ENCODE peak calls at places on chromosomes 6 and 20, in ten cellular contexts. D, X, M, E, P, L, U, Y, R and S are unnamed samples.

GRCh38 chr20:13868331-13868730 is 83.5 kb downstream of the NDUFAF5 start:
- DNase-seq in D (no peak), X (peak), M (peak), E (no peak), P (peak), L (no peak), U (no peak), Y (no peak), R (no peak), S (no peak)

GRCh38 chr6:10144772-10145171 is 270.1 kb downstream of the TFAP2A start:
- DNase-seq in D (no peak), X (peak), M (no peak), E (no peak), P (peak), L (peak), U (no peak), Y (no peak), R (no peak), S (no peak)

GRCh38 chr6:155791186-155791585 is 335.5 kb upstream of the NOX3 start:
- DNase-seq in D (peak), X (no peak), M (no peak), E (no peak), P (no peak), L (no peak), U (no peak), Y (no peak), R (no peak), S (no peak)

GRCh38 chr20:48489656-48490055 is 338.1 kb downstream of the PREX1 start:
- DNase-seq in D (peak), X (no peak), M (no peak), E (no peak), P (no peak), L (no peak), U (no peak), Y (no peak), R (no peak), S (no peak)

GRCh38 chr6:33172307-33173227 is 19.7 kb downstream of the COL11A2 start:
- DNase-seq in D (peak), X (peak), M (no peak), E (no peak), P (peak), L (peak), U (peak), Y (no peak), R (no peak), S (peak)

GRCh38 chr6:43292341-43292740 is 5.7 kb upstream of the SLC22A7 start:
- DNase-seq in D (no peak), X (no peak), M (no peak), E (no peak), P (no peak), L (no peak), U (no peak), Y (no peak), R (no peak), S (no peak)

GRCh38 chr6:12529364-12530019 is 187.1 kb upstream of the PHACTR1 start:
- DNase-seq in D (no peak), X (no peak), M (no peak), E (no peak), P (no peak), L (no peak), U (no peak), Y (no peak), R (no peak), S (no peak)

GRCh38 chr6:85323435-85324040 is 126.3 kb upstream of the NT5E start:
- DNase-seq in D (peak), X (peak), M (peak), E (peak), P (peak), L (peak), U (peak), Y (peak), R (peak), S (peak)

GRCh38 chr6:43772571-43773049 is 2.6 kb downstream of the VEGFA start:
- DNase-seq in D (peak), X (peak), M (no peak), E (no peak), P (peak), L (peak), U (no peak), Y (no peak), R (no peak), S (no peak)

GRCh38 chr6:170047813-170048212 is 243.1 kb downstream of the DLL1 start:
- DNase-seq in D (no peak), X (no peak), M (no peak), E (no peak), P (no peak), L (no peak), U (no peak), Y (no peak), R (no peak), S (no peak)

GRCh38 chr6:170224694-170225660 is 65.9 kb downstream of the DLL1 start:
- DNase-seq in D (peak), X (peak), M (peak), E (no peak), P (peak), L (no peak), U (peak), Y (no peak), R (no peak), S (no peak)

GRCh38 chr6:83378621-83379388 is 52.0 kb downstream of the ME1 start:
- DNase-seq in D (no peak), X (peak), M (no peak), E (no peak), P (peak), L (peak), U (peak), Y (no peak), R (no peak), S (no peak)

GRCh38 chr6:83593395-83593785 is 81.1 kb downstream of the PRSS35 start:
- DNase-seq in D (no peak), X (no peak), M (no peak), E (no peak), P (no peak), L (no peak), U (no peak), Y (no peak), R (no peak), S (no peak)

GRCh38 chr6:74735304-74735703 is 470.5 kb downstream of the COL12A1 start:
- DNase-seq in D (no peak), X (peak), M (no peak), E (peak), P (peak), L (no peak), U (peak), Y (no peak), R (no peak), S (peak)

GRCh38 chr20:38111366-38112232 is 53.5 kb downstream of the TGM2 start:
- DNase-seq in D (no peak), X (no peak), M (no peak), E (peak), P (no peak), L (no peak), U (no peak), Y (no peak), R (peak), S (no peak)

GRCh38 chr6:45923831-45924391 is 91.7 kb downstream of the CLIC5 start:
- DNase-seq in D (no peak), X (peak), M (no peak), E (no peak), P (peak), L (no peak), U (no peak), Y (no peak), R (peak), S (no peak)

GRCh38 chr6:4585682-4586468 is 190.3 kb upstream of the CDYL start:
- DNase-seq in D (no peak), X (no peak), M (no peak), E (no peak), P (no peak), L (no peak), U (no peak), Y (no peak), R (no peak), S (peak)

GRCh38 chr6:50816947-50817637 is 1.6 kb upstream of the TFAP2B start:
- DNase-seq in D (no peak), X (no peak), M (no peak), E (no peak), P (no peak), L (no peak), U (no peak), Y (no peak), R (no peak), S (no peak)

GRCh38 chr6:112296122-112296521 is 41.8 kb upstream of the LAMA4 start:
- DNase-seq in D (peak), X (peak), M (no peak), E (no peak), P (peak), L (peak), U (peak), Y (no peak), R (no peak), S (peak)

GRCh38 chr6:2718334-2719052 is 32.2 kb downstream of the MYLK4 start:
- DNase-seq in D (no peak), X (peak), M (no peak), E (no peak), P (peak), L (peak), U (no peak), Y (no peak), R (no peak), S (no peak)

GRCh38 chr6:141421378-141421777 is 711.3 kb upstream of the GJE1 start:
- DNase-seq in D (peak), X (peak), M (no peak), E (no peak), P (peak), L (no peak), U (peak), Y (no peak), R (no peak), S (peak)

GRCh38 chr6:154154389-154154967 is 115.4 kb downstream of the OPRM1 start:
- DNase-seq in D (peak), X (peak), M (peak), E (peak), P (peak), L (peak), U (peak), Y (peak), R (peak), S (peak)

GRCh38 chr6:136066005-136066404 is 184.1 kb downstream of the MTFR2 start:
- DNase-seq in D (no peak), X (peak), M (no peak), E (no peak), P (peak), L (no peak), U (no peak), Y (no peak), R (no peak), S (no peak)

GRCh38 chr6:11869656-11870340 is 91.2 kb upstream of the ADTRP start:
- DNase-seq in D (no peak), X (peak), M (no peak), E (no peak), P (peak), L (no peak), U (peak), Y (no peak), R (no peak), S (no peak)

GRCh38 chr6:82507112-82507511 is 143.5 kb downstream of the TPBG start:
- DNase-seq in D (peak), X (no peak), M (no peak), E (no peak), P (no peak), L (no peak), U (no peak), Y (no peak), R (no peak), S (no peak)

GRCh38 chr6:75991941-75992340 is 80.5 kb downstream of the IMPG1 start:
- DNase-seq in D (peak), X (no peak), M (no peak), E (no peak), P (no peak), L (no peak), U (no peak), Y (no peak), R (no peak), S (no peak)

GRCh38 chr6:11096109-11096508 is 2.5 kb downstream of the SMIM13 start:
- DNase-seq in D (peak), X (peak), M (peak), E (no peak), P (peak), L (peak), U (peak), Y (no peak), R (peak), S (peak)

GRCh38 chr20:58236612-58237317 is 8.3 kb upstream of the ANKRD60 start:
- DNase-seq in D (peak), X (peak), M (peak), E (peak), P (peak), L (peak), U (peak), Y (peak), R (peak), S (peak)

GRCh38 chr20:61963149-61963548 is 102.5 kb downstream of the TAF4 start:
- DNase-seq in D (no peak), X (no peak), M (no peak), E (no peak), P (no peak), L (no peak), U (no peak), Y (no peak), R (no peak), S (no peak)

GRCh38 chr20:61115627-61116026 is 136.4 kb upstream of the CDH4 start:
- DNase-seq in D (no peak), X (no peak), M (no peak), E (no peak), P (no peak), L (no peak), U (no peak), Y (no peak), R (no peak), S (no peak)